ENCODE peak calls at places on chromosomes 11 and 22, in ten cellular contexts. One of them, this sample, is unnamed.

GRCh38 chr22:45475876-45476514 is 26.7 kb upstream of the FBLN1 start:
- DNase-seq in epithelial cell of esophagus: no peak
- DNase-seq in PC-3: no peak
- DNase-seq in NCI-H1048: no peak
- DNase-seq in GM19239: no peak
- DNase-seq in uterus: no peak
- DNase-seq in stimulated activated CD4-positive, alpha-beta T cell treated with anti-CD3 and anti-CD28 coated beads, Interleukin-15, amount 100 ng/mL, for 1 hour: no peak
- DNase-seq in stimulated activated CD8-positive, alpha-beta memory T cell treated with anti-CD3 and anti-CD28 coated beads, Interleukin-4, amount 100 ng/mL, for 24 hours: no peak
- DNase-seq in caudate nucleus: no peak
- DNase-seq in effector CD4-positive, alpha-beta T cell: no peak
- DNase-seq in this sample: no peak

GRCh38 chr11:106496677-106497076 is 419.2 kb downstream of the AASDHPPT start:
- DNase-seq in epithelial cell of esophagus: peak
- DNase-seq in PC-3: peak
- DNase-seq in NCI-H1048: no peak
- DNase-seq in GM19239: no peak
- DNase-seq in uterus: no peak
- DNase-seq in stimulated activated CD4-positive, alpha-beta T cell treated with anti-CD3 and anti-CD28 coated beads, Interleukin-15, amount 100 ng/mL, for 1 hour: no peak
- DNase-seq in stimulated activated CD8-positive, alpha-beta memory T cell treated with anti-CD3 and anti-CD28 coated beads, Interleukin-4, amount 100 ng/mL, for 24 hours: no peak
- DNase-seq in caudate nucleus: no peak
- DNase-seq in effector CD4-positive, alpha-beta T cell: no peak
- DNase-seq in this sample: no peak

GRCh38 chr22:46660604-46661201 is 40.5 kb downstream of the GRAMD4 start:
- DNase-seq in epithelial cell of esophagus: no peak
- DNase-seq in PC-3: no peak
- DNase-seq in NCI-H1048: no peak
- DNase-seq in GM19239: no peak
- DNase-seq in uterus: no peak
- DNase-seq in stimulated activated CD4-positive, alpha-beta T cell treated with anti-CD3 and anti-CD28 coated beads, Interleukin-15, amount 100 ng/mL, for 1 hour: no peak
- DNase-seq in stimulated activated CD8-positive, alpha-beta memory T cell treated with anti-CD3 and anti-CD28 coated beads, Interleukin-4, amount 100 ng/mL, for 24 hours: no peak
- DNase-seq in caudate nucleus: peak
- DNase-seq in effector CD4-positive, alpha-beta T cell: peak
- DNase-seq in this sample: peak

GRCh38 chr11:44979536-44980399 is 29.1 kb upstream of the TP53I11 start:
- DNase-seq in epithelial cell of esophagus: peak
- DNase-seq in PC-3: peak
- DNase-seq in NCI-H1048: no peak
- DNase-seq in GM19239: no peak
- DNase-seq in uterus: no peak
- DNase-seq in stimulated activated CD4-positive, alpha-beta T cell treated with anti-CD3 and anti-CD28 coated beads, Interleukin-15, amount 100 ng/mL, for 1 hour: no peak
- DNase-seq in stimulated activated CD8-positive, alpha-beta memory T cell treated with anti-CD3 and anti-CD28 coated beads, Interleukin-4, amount 100 ng/mL, for 24 hours: no peak
- DNase-seq in caudate nucleus: no peak
- DNase-seq in effector CD4-positive, alpha-beta T cell: no peak
- DNase-seq in this sample: peak

GRCh38 chr11:134124660-134125451 is 56.0 kb downstream of the JAM3 start:
- DNase-seq in epithelial cell of esophagus: no peak
- DNase-seq in PC-3: no peak
- DNase-seq in NCI-H1048: no peak
- DNase-seq in GM19239: no peak
- DNase-seq in uterus: peak
- DNase-seq in stimulated activated CD4-positive, alpha-beta T cell treated with anti-CD3 and anti-CD28 coated beads, Interleukin-15, amount 100 ng/mL, for 1 hour: no peak
- DNase-seq in stimulated activated CD8-positive, alpha-beta memory T cell treated with anti-CD3 and anti-CD28 coated beads, Interleukin-4, amount 100 ng/mL, for 24 hours: no peak
- DNase-seq in caudate nucleus: no peak
- DNase-seq in effector CD4-positive, alpha-beta T cell: no peak
- DNase-seq in this sample: peak

GRCh38 chr22:45563362-45564040 is 60.8 kb downstream of the FBLN1 start:
- DNase-seq in epithelial cell of esophagus: no peak
- DNase-seq in PC-3: no peak
- DNase-seq in NCI-H1048: no peak
- DNase-seq in GM19239: no peak
- DNase-seq in uterus: no peak
- DNase-seq in stimulated activated CD4-positive, alpha-beta T cell treated with anti-CD3 and anti-CD28 coated beads, Interleukin-15, amount 100 ng/mL, for 1 hour: no peak
- DNase-seq in stimulated activated CD8-positive, alpha-beta memory T cell treated with anti-CD3 and anti-CD28 coated beads, Interleukin-4, amount 100 ng/mL, for 24 hours: no peak
- DNase-seq in caudate nucleus: no peak
- DNase-seq in effector CD4-positive, alpha-beta T cell: no peak
- DNase-seq in this sample: no peak

GRCh38 chr22:37413546-37413945 is 13.7 kb downstream of the ELFN2 start:
- DNase-seq in epithelial cell of esophagus: no peak
- DNase-seq in PC-3: no peak
- DNase-seq in NCI-H1048: no peak
- DNase-seq in GM19239: no peak
- DNase-seq in uterus: no peak
- DNase-seq in stimulated activated CD4-positive, alpha-beta T cell treated with anti-CD3 and anti-CD28 coated beads, Interleukin-15, amount 100 ng/mL, for 1 hour: no peak
- DNase-seq in stimulated activated CD8-positive, alpha-beta memory T cell treated with anti-CD3 and anti-CD28 coated beads, Interleukin-4, amount 100 ng/mL, for 24 hours: no peak
- DNase-seq in caudate nucleus: no peak
- DNase-seq in effector CD4-positive, alpha-beta T cell: no peak
- DNase-seq in this sample: no peak

GRCh38 chr22:19797631-19798319 is 37.2 kb downstream of the TBX1 start:
- DNase-seq in epithelial cell of esophagus: no peak
- DNase-seq in PC-3: no peak
- DNase-seq in NCI-H1048: no peak
- DNase-seq in GM19239: no peak
- DNase-seq in uterus: no peak
- DNase-seq in stimulated activated CD4-positive, alpha-beta T cell treated with anti-CD3 and anti-CD28 coated beads, Interleukin-15, amount 100 ng/mL, for 1 hour: no peak
- DNase-seq in stimulated activated CD8-positive, alpha-beta memory T cell treated with anti-CD3 and anti-CD28 coated beads, Interleukin-4, amount 100 ng/mL, for 24 hours: no peak
- DNase-seq in caudate nucleus: no peak
- DNase-seq in effector CD4-positive, alpha-beta T cell: no peak
- DNase-seq in this sample: no peak

GRCh38 chr11:20873054-20873453 is 203.7 kb downstream of the NELL1 start:
- DNase-seq in epithelial cell of esophagus: peak
- DNase-seq in PC-3: peak
- DNase-seq in NCI-H1048: peak
- DNase-seq in GM19239: no peak
- DNase-seq in uterus: no peak
- DNase-seq in stimulated activated CD4-positive, alpha-beta T cell treated with anti-CD3 and anti-CD28 coated beads, Interleukin-15, amount 100 ng/mL, for 1 hour: no peak
- DNase-seq in stimulated activated CD8-positive, alpha-beta memory T cell treated with anti-CD3 and anti-CD28 coated beads, Interleukin-4, amount 100 ng/mL, for 24 hours: no peak
- DNase-seq in caudate nucleus: no peak
- DNase-seq in effector CD4-positive, alpha-beta T cell: no peak
- DNase-seq in this sample: no peak

GRCh38 chr11:26276798-26277424 is 55.0 kb upstream of the ANO3 start:
- DNase-seq in epithelial cell of esophagus: peak
- DNase-seq in PC-3: peak
- DNase-seq in NCI-H1048: no peak
- DNase-seq in GM19239: peak
- DNase-seq in uterus: peak
- DNase-seq in stimulated activated CD4-positive, alpha-beta T cell treated with anti-CD3 and anti-CD28 coated beads, Interleukin-15, amount 100 ng/mL, for 1 hour: no peak
- DNase-seq in stimulated activated CD8-positive, alpha-beta memory T cell treated with anti-CD3 and anti-CD28 coated beads, Interleukin-4, amount 100 ng/mL, for 24 hours: peak
- DNase-seq in caudate nucleus: peak
- DNase-seq in effector CD4-positive, alpha-beta T cell: peak
- DNase-seq in this sample: peak

GRCh38 chr11:33670250-33671011 is 30.2 kb downstream of the C11orf91 start:
- DNase-seq in epithelial cell of esophagus: peak
- DNase-seq in PC-3: peak
- DNase-seq in NCI-H1048: no peak
- DNase-seq in GM19239: no peak
- DNase-seq in uterus: no peak
- DNase-seq in stimulated activated CD4-positive, alpha-beta T cell treated with anti-CD3 and anti-CD28 coated beads, Interleukin-15, amount 100 ng/mL, for 1 hour: no peak
- DNase-seq in stimulated activated CD8-positive, alpha-beta memory T cell treated with anti-CD3 and anti-CD28 coated beads, Interleukin-4, amount 100 ng/mL, for 24 hours: no peak
- DNase-seq in caudate nucleus: no peak
- DNase-seq in effector CD4-positive, alpha-beta T cell: no peak
- DNase-seq in this sample: no peak

GRCh38 chr11:24312464-24313238 is 184.2 kb upstream of the LUZP2 start:
- DNase-seq in epithelial cell of esophagus: no peak
- DNase-seq in PC-3: no peak
- DNase-seq in NCI-H1048: no peak
- DNase-seq in GM19239: no peak
- DNase-seq in uterus: no peak
- DNase-seq in stimulated activated CD4-positive, alpha-beta T cell treated with anti-CD3 and anti-CD28 coated beads, Interleukin-15, amount 100 ng/mL, for 1 hour: no peak
- DNase-seq in stimulated activated CD8-positive, alpha-beta memory T cell treated with anti-CD3 and anti-CD28 coated beads, Interleukin-4, amount 100 ng/mL, for 24 hours: no peak
- DNase-seq in caudate nucleus: no peak
- DNase-seq in effector CD4-positive, alpha-beta T cell: no peak
- DNase-seq in this sample: no peak

GRCh38 chr22:43570531-43571144 is 158.8 kb downstream of the MPPED1 start:
- DNase-seq in epithelial cell of esophagus: no peak
- DNase-seq in PC-3: no peak
- DNase-seq in NCI-H1048: no peak
- DNase-seq in GM19239: no peak
- DNase-seq in uterus: no peak
- DNase-seq in stimulated activated CD4-positive, alpha-beta T cell treated with anti-CD3 and anti-CD28 coated beads, Interleukin-15, amount 100 ng/mL, for 1 hour: no peak
- DNase-seq in stimulated activated CD8-positive, alpha-beta memory T cell treated with anti-CD3 and anti-CD28 coated beads, Interleukin-4, amount 100 ng/mL, for 24 hours: no peak
- DNase-seq in caudate nucleus: no peak
- DNase-seq in effector CD4-positive, alpha-beta T cell: no peak
- DNase-seq in this sample: no peak

GRCh38 chr22:18103527-18104269 is 6.9 kb upstream of the TUBA8 start:
- DNase-seq in epithelial cell of esophagus: no peak
- DNase-seq in PC-3: no peak
- DNase-seq in NCI-H1048: no peak
- DNase-seq in GM19239: no peak
- DNase-seq in uterus: no peak
- DNase-seq in stimulated activated CD4-positive, alpha-beta T cell treated with anti-CD3 and anti-CD28 coated beads, Interleukin-15, amount 100 ng/mL, for 1 hour: no peak
- DNase-seq in stimulated activated CD8-positive, alpha-beta memory T cell treated with anti-CD3 and anti-CD28 coated beads, Interleukin-4, amount 100 ng/mL, for 24 hours: no peak
- DNase-seq in caudate nucleus: no peak
- DNase-seq in effector CD4-positive, alpha-beta T cell: no peak
- DNase-seq in this sample: no peak

GRCh38 chr11:46860218-46860617 is 14.1 kb upstream of the CKAP5 start:
- DNase-seq in epithelial cell of esophagus: no peak
- DNase-seq in PC-3: no peak
- DNase-seq in NCI-H1048: no peak
- DNase-seq in GM19239: no peak
- DNase-seq in uterus: no peak
- DNase-seq in stimulated activated CD4-positive, alpha-beta T cell treated with anti-CD3 and anti-CD28 coated beads, Interleukin-15, amount 100 ng/mL, for 1 hour: no peak
- DNase-seq in stimulated activated CD8-positive, alpha-beta memory T cell treated with anti-CD3 and anti-CD28 coated beads, Interleukin-4, amount 100 ng/mL, for 24 hours: no peak
- DNase-seq in caudate nucleus: no peak
- DNase-seq in effector CD4-positive, alpha-beta T cell: no peak
- DNase-seq in this sample: no peak

GRCh38 chr11:3163241-3163981 is 1.7 kb downstream of the OSBPL5 start:
- DNase-seq in epithelial cell of esophagus: no peak
- DNase-seq in PC-3: no peak
- DNase-seq in NCI-H1048: no peak
- DNase-seq in GM19239: no peak
- DNase-seq in uterus: no peak
- DNase-seq in stimulated activated CD4-positive, alpha-beta T cell treated with anti-CD3 and anti-CD28 coated beads, Interleukin-15, amount 100 ng/mL, for 1 hour: no peak
- DNase-seq in stimulated activated CD8-positive, alpha-beta memory T cell treated with anti-CD3 and anti-CD28 coated beads, Interleukin-4, amount 100 ng/mL, for 24 hours: no peak
- DNase-seq in caudate nucleus: no peak
- DNase-seq in effector CD4-positive, alpha-beta T cell: no peak
- DNase-seq in this sample: no peak

GRCh38 chr22:19213496-19214473 is 35.2 kb upstream of the SLC25A1 start:
- DNase-seq in epithelial cell of esophagus: no peak
- DNase-seq in PC-3: no peak
- DNase-seq in NCI-H1048: peak
- DNase-seq in GM19239: no peak
- DNase-seq in uterus: no peak
- DNase-seq in stimulated activated CD4-positive, alpha-beta T cell treated with anti-CD3 and anti-CD28 coated beads, Interleukin-15, amount 100 ng/mL, for 1 hour: no peak
- DNase-seq in stimulated activated CD8-positive, alpha-beta memory T cell treated with anti-CD3 and anti-CD28 coated beads, Interleukin-4, amount 100 ng/mL, for 24 hours: no peak
- DNase-seq in caudate nucleus: no peak
- DNase-seq in effector CD4-positive, alpha-beta T cell: no peak
- DNase-seq in this sample: no peak

GRCh38 chr11:67606150-67606476 is 623 bp upstream of the NDUFV1 start:
- DNase-seq in epithelial cell of esophagus: no peak
- DNase-seq in PC-3: no peak
- DNase-seq in NCI-H1048: no peak
- DNase-seq in GM19239: no peak
- DNase-seq in uterus: no peak
- DNase-seq in stimulated activated CD4-positive, alpha-beta T cell treated with anti-CD3 and anti-CD28 coated beads, Interleukin-15, amount 100 ng/mL, for 1 hour: no peak
- DNase-seq in stimulated activated CD8-positive, alpha-beta memory T cell treated with anti-CD3 and anti-CD28 coated beads, Interleukin-4, amount 100 ng/mL, for 24 hours: no peak
- DNase-seq in caudate nucleus: peak
- DNase-seq in effector CD4-positive, alpha-beta T cell: no peak
- DNase-seq in this sample: no peak

GRCh38 chr11:95516786-95517185 is 272.8 kb downstream of the FAM76B start:
- DNase-seq in epithelial cell of esophagus: peak
- DNase-seq in PC-3: peak
- DNase-seq in NCI-H1048: no peak
- DNase-seq in GM19239: no peak
- DNase-seq in uterus: no peak
- DNase-seq in stimulated activated CD4-positive, alpha-beta T cell treated with anti-CD3 and anti-CD28 coated beads, Interleukin-15, amount 100 ng/mL, for 1 hour: no peak
- DNase-seq in stimulated activated CD8-positive, alpha-beta memory T cell treated with anti-CD3 and anti-CD28 coated beads, Interleukin-4, amount 100 ng/mL, for 24 hours: no peak
- DNase-seq in caudate nucleus: no peak
- DNase-seq in effector CD4-positive, alpha-beta T cell: no peak
- DNase-seq in this sample: no peak

GRCh38 chr11:95419915-95420314 is 188.9 kb upstream of the SESN3 start:
- DNase-seq in epithelial cell of esophagus: peak
- DNase-seq in PC-3: peak
- DNase-seq in NCI-H1048: no peak
- DNase-seq in GM19239: no peak
- DNase-seq in uterus: no peak
- DNase-seq in stimulated activated CD4-positive, alpha-beta T cell treated with anti-CD3 and anti-CD28 coated beads, Interleukin-15, amount 100 ng/mL, for 1 hour: no peak
- DNase-seq in stimulated activated CD8-positive, alpha-beta memory T cell treated with anti-CD3 and anti-CD28 coated beads, Interleukin-4, amount 100 ng/mL, for 24 hours: no peak
- DNase-seq in caudate nucleus: no peak
- DNase-seq in effector CD4-positive, alpha-beta T cell: no peak
- DNase-seq in this sample: no peak

GRCh38 chr22:44881246-44881600 is 128.6 kb downstream of the PHF21B start:
- DNase-seq in epithelial cell of esophagus: no peak
- DNase-seq in PC-3: peak
- DNase-seq in NCI-H1048: no peak
- DNase-seq in GM19239: no peak
- DNase-seq in uterus: no peak
- DNase-seq in stimulated activated CD4-positive, alpha-beta T cell treated with anti-CD3 and anti-CD28 coated beads, Interleukin-15, amount 100 ng/mL, for 1 hour: no peak
- DNase-seq in stimulated activated CD8-positive, alpha-beta memory T cell treated with anti-CD3 and anti-CD28 coated beads, Interleukin-4, amount 100 ng/mL, for 24 hours: no peak
- DNase-seq in caudate nucleus: no peak
- DNase-seq in effector CD4-positive, alpha-beta T cell: no peak
- DNase-seq in this sample: no peak

This sample was measured in stomach.